ENCODE peak calls at places on chromosomes 2 and 18, in ten cellular contexts. One of them, this sample, is unnamed.
A peak's percentile ranks its signal among the peaks of the same experiment; 100 is the strongest.

GRCh38 chr2:182866095-182866460 is 359 bp downstream of the FRZB start:
- DNase-seq in colonic mucosa: no peak
- DNase-seq in Calu3: no peak
- DNase-seq in HFFc6: no peak
- DNase-seq in endothelial cell of umbilical vein: no peak
- DNase-seq in cardiac fibroblast: no peak
- DNase-seq in thoracic aorta: no peak
- DNase-seq in heart left ventricle: no peak
- DNase-seq in GM06990: no peak
- DNase-seq in GM10248: peak; percentile 7
- DNase-seq in this sample: peak; percentile 30

GRCh38 chr2:95530734-95531133 is 46.2 kb upstream of the TRIM43B start:
- DNase-seq in colonic mucosa: no peak
- DNase-seq in Calu3: no peak
- DNase-seq in HFFc6: peak; percentile 66
- DNase-seq in endothelial cell of umbilical vein: peak; percentile 3
- DNase-seq in cardiac fibroblast: peak; percentile 25
- DNase-seq in thoracic aorta: no peak
- DNase-seq in heart left ventricle: no peak
- DNase-seq in GM06990: peak; percentile 48
- DNase-seq in GM10248: peak; percentile 60
- DNase-seq in this sample: no peak

GRCh38 chr2:112623913-112624777 is 21.6 kb upstream of the SLC20A1 start:
- DNase-seq in colonic mucosa: peak; percentile 80
- DNase-seq in Calu3: peak; percentile 79
- DNase-seq in HFFc6: peak; percentile 84
- DNase-seq in endothelial cell of umbilical vein: peak; percentile 65
- DNase-seq in cardiac fibroblast: peak; percentile 72
- DNase-seq in thoracic aorta: no peak
- DNase-seq in heart left ventricle: no peak
- DNase-seq in GM06990: no peak
- DNase-seq in GM10248: peak; percentile 62
- DNase-seq in this sample: no peak

GRCh38 chr2:38045811-38046210 is 30.1 kb downstream of the CYP1B1 start:
- DNase-seq in colonic mucosa: no peak
- DNase-seq in Calu3: no peak
- DNase-seq in HFFc6: no peak
- DNase-seq in endothelial cell of umbilical vein: no peak
- DNase-seq in cardiac fibroblast: no peak
- DNase-seq in thoracic aorta: no peak
- DNase-seq in heart left ventricle: no peak
- DNase-seq in GM06990: no peak
- DNase-seq in GM10248: no peak
- DNase-seq in this sample: no peak

GRCh38 chr2:233289590-233290424 is 17.8 kb upstream of the SAG start:
- DNase-seq in colonic mucosa: no peak
- DNase-seq in Calu3: no peak
- DNase-seq in HFFc6: no peak
- DNase-seq in endothelial cell of umbilical vein: no peak
- DNase-seq in cardiac fibroblast: no peak
- DNase-seq in thoracic aorta: no peak
- DNase-seq in heart left ventricle: no peak
- DNase-seq in GM06990: no peak
- DNase-seq in GM10248: no peak
- DNase-seq in this sample: no peak

GRCh38 chr2:136127356-136127755 is 9.4 kb upstream of the CXCR4 start:
- DNase-seq in colonic mucosa: no peak
- DNase-seq in Calu3: no peak
- DNase-seq in HFFc6: no peak
- DNase-seq in endothelial cell of umbilical vein: no peak
- DNase-seq in cardiac fibroblast: no peak
- DNase-seq in thoracic aorta: no peak
- DNase-seq in heart left ventricle: no peak
- DNase-seq in GM06990: no peak
- DNase-seq in GM10248: no peak
- DNase-seq in this sample: no peak

GRCh38 chr2:237280235-237280634 is 133.7 kb downstream of the COL6A3 start:
- DNase-seq in colonic mucosa: no peak
- DNase-seq in Calu3: no peak
- DNase-seq in HFFc6: peak; percentile 94
- DNase-seq in endothelial cell of umbilical vein: no peak
- DNase-seq in cardiac fibroblast: peak; percentile 96
- DNase-seq in thoracic aorta: no peak
- DNase-seq in heart left ventricle: no peak
- DNase-seq in GM06990: no peak
- DNase-seq in GM10248: no peak
- DNase-seq in this sample: no peak

GRCh38 chr2:160516547-160517365 is 23.1 kb upstream of the RBMS1 start:
- DNase-seq in colonic mucosa: no peak
- DNase-seq in Calu3: no peak
- DNase-seq in HFFc6: peak; percentile 26
- DNase-seq in endothelial cell of umbilical vein: no peak
- DNase-seq in cardiac fibroblast: peak; percentile 29
- DNase-seq in thoracic aorta: no peak
- DNase-seq in heart left ventricle: no peak
- DNase-seq in GM06990: no peak
- DNase-seq in GM10248: no peak
- DNase-seq in this sample: no peak

DNA sequence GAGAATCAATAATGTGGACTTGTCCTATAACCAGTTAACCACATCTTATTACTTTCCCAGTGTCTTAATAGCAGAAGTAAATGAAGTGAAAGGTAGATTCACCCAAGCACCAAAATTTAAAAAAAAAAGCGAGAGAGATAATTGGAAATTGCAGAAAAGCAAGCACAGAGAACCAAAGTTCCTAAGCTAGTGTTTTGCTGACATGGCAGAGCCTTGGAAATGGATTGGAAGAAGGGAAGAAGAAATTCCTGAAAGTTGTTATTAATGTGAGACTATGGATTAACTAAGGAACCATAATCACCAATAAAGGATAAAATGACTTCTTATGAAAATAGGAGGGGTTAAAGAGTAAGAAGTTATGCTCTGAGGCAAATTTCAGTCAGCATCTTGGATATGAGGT is 384.4 kb downstream of the GALNT13 start:
- DNase-seq in colonic mucosa: no peak
- DNase-seq in Calu3: no peak
- DNase-seq in HFFc6: no peak
- DNase-seq in endothelial cell of umbilical vein: no peak
- DNase-seq in cardiac fibroblast: no peak
- DNase-seq in thoracic aorta: no peak
- DNase-seq in heart left ventricle: no peak
- DNase-seq in GM06990: no peak
- DNase-seq in GM10248: no peak
- DNase-seq in this sample: no peak
- TF ChIP-seq CTCF in colonic mucosa: no peak
- TF ChIP-seq CTCF in Calu3: no peak
- TF ChIP-seq CTCF in HFFc6: no peak
- TF ChIP-seq CTCF in endothelial cell of umbilical vein: no peak
- TF ChIP-seq CTCF in cardiac fibroblast: no peak
- TF ChIP-seq CTCF in thoracic aorta: no peak
- TF ChIP-seq CTCF in heart left ventricle: no peak
- TF ChIP-seq CTCF in GM06990: no peak
- TF ChIP-seq CTCF in GM10248: no peak
- TF ChIP-seq CTCF in this sample: no peak

DNA sequence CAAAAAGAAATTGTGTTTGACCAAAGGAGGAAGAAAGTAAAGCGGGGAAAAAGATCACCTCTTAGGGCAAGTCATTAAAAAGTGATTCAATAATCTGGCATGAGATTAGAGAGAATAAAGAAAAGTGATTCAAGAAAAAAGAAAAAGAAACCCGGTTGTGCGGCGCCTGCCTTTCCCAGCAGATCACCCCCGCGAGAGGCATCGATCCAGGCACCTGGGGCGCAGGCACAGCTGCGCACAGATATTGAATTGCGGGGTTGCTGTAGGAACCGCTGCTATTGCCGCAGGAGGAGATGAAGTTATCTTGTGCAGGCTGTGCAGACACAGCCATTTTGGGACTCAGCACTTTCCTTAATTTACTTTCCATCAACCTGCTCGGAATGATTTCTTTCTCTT is 71.2 kb downstream of the PLB1 start:
- DNase-seq in colonic mucosa: no peak
- DNase-seq in Calu3: peak; percentile 36
- DNase-seq in HFFc6: no peak
- DNase-seq in endothelial cell of umbilical vein: no peak
- DNase-seq in cardiac fibroblast: no peak
- DNase-seq in thoracic aorta: no peak
- DNase-seq in heart left ventricle: no peak
- DNase-seq in GM06990: no peak
- DNase-seq in GM10248: peak; percentile 43
- DNase-seq in this sample: no peak
- TF ChIP-seq CTCF in colonic mucosa: peak; percentile 38
- TF ChIP-seq CTCF in Calu3: no peak
- TF ChIP-seq CTCF in HFFc6: no peak
- TF ChIP-seq CTCF in endothelial cell of umbilical vein: no peak
- TF ChIP-seq CTCF in cardiac fibroblast: no peak
- TF ChIP-seq CTCF in thoracic aorta: no peak
- TF ChIP-seq CTCF in heart left ventricle: peak; percentile 45
- TF ChIP-seq CTCF in GM06990: no peak
- TF ChIP-seq CTCF in GM10248: no peak
- TF ChIP-seq CTCF in this sample: peak; percentile 52

GRCh38 chr2:35067420-35067819 is 1288.2 kb upstream of the CRIM1 start:
- DNase-seq in colonic mucosa: no peak
- DNase-seq in Calu3: no peak
- DNase-seq in HFFc6: no peak
- DNase-seq in endothelial cell of umbilical vein: no peak
- DNase-seq in cardiac fibroblast: no peak
- DNase-seq in thoracic aorta: no peak
- DNase-seq in heart left ventricle: no peak
- DNase-seq in GM06990: no peak
- DNase-seq in GM10248: no peak
- DNase-seq in this sample: no peak
- TF ChIP-seq CTCF in colonic mucosa: no peak
- TF ChIP-seq CTCF in Calu3: no peak
- TF ChIP-seq CTCF in HFFc6: no peak
- TF ChIP-seq CTCF in endothelial cell of umbilical vein: no peak
- TF ChIP-seq CTCF in cardiac fibroblast: no peak
- TF ChIP-seq CTCF in thoracic aorta: no peak
- TF ChIP-seq CTCF in heart left ventricle: no peak
- TF ChIP-seq CTCF in GM06990: no peak
- TF ChIP-seq CTCF in GM10248: no peak
- TF ChIP-seq CTCF in this sample: no peak

DNA sequence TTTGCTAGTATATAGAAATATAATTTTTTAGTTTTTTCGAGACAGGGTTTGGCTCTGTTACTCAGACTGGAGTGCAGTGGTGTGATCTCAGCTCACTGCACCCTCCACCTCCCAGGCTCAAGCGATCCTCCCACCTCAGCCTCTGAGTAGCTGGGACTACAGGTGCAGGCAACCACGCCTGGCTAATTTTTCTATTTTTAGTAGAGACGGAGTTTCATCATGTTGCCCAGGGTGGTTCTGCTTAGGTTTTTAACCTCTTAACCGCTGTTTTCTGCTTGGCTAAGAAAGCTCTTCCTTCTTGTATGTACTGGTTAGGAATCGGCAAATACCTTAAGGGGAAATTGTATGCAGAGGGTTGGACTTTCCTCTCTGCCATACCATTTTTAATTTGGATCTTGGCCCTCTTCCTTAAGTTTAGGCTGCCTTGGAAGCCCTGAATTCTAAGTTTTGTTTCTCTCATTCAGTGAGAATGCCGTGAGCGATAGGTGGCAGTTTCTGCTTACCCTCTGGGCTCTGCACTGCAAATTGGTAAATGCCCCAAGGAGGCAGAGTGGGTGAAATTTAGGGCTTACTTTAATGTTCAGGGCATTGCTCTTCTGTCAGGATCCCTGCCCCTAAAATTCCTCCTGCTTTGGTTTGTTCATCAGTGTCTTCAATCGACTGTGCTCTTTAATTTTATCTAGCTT is 32.3 kb downstream of the EML6 start:
- DNase-seq in colonic mucosa: no peak
- DNase-seq in Calu3: no peak
- DNase-seq in HFFc6: no peak
- DNase-seq in endothelial cell of umbilical vein: no peak
- DNase-seq in cardiac fibroblast: no peak
- DNase-seq in thoracic aorta: no peak
- DNase-seq in heart left ventricle: no peak
- DNase-seq in GM06990: peak; percentile 48
- DNase-seq in GM10248: peak; percentile 12
- DNase-seq in this sample: no peak
- TF ChIP-seq CTCF in colonic mucosa: no peak
- TF ChIP-seq CTCF in Calu3: no peak
- TF ChIP-seq CTCF in HFFc6: no peak
- TF ChIP-seq CTCF in endothelial cell of umbilical vein: no peak
- TF ChIP-seq CTCF in cardiac fibroblast: no peak
- TF ChIP-seq CTCF in thoracic aorta: no peak
- TF ChIP-seq CTCF in heart left ventricle: no peak
- TF ChIP-seq CTCF in GM06990: peak; percentile 33
- TF ChIP-seq CTCF in GM10248: peak; percentile 44
- TF ChIP-seq CTCF in this sample: no peak

DNA sequence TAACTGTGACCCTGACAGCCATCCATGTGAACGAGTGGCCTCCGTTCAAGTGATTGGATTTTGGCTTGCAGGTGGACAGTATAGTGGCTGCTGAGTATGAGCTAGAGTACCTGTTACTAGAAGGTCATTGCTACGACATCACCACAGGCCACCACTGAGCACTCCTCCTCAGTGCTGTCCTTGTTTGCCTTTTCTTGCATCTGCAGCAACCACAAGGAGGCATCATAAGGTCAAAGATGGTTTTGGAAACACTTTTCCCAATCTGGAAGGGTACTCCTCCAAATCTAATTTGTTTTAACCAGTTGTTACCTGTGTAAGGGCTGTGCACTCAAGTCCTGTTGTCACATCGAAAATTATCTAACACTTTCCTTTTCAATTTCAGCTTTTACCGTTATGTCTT is 81.2 kb downstream of the UGGT1 start:
- DNase-seq in colonic mucosa: no peak
- DNase-seq in Calu3: peak; percentile 3
- DNase-seq in HFFc6: no peak
- DNase-seq in endothelial cell of umbilical vein: no peak
- DNase-seq in cardiac fibroblast: peak; percentile 29
- DNase-seq in thoracic aorta: no peak
- DNase-seq in heart left ventricle: no peak
- DNase-seq in GM06990: no peak
- DNase-seq in GM10248: no peak
- DNase-seq in this sample: no peak
- TF ChIP-seq CTCF in colonic mucosa: no peak
- TF ChIP-seq CTCF in Calu3: no peak
- TF ChIP-seq CTCF in HFFc6: peak; percentile 61
- TF ChIP-seq CTCF in endothelial cell of umbilical vein: peak; percentile 9
- TF ChIP-seq CTCF in cardiac fibroblast: peak; percentile 25
- TF ChIP-seq CTCF in thoracic aorta: peak; percentile 8
- TF ChIP-seq CTCF in heart left ventricle: peak; percentile 35
- TF ChIP-seq CTCF in GM06990: no peak
- TF ChIP-seq CTCF in GM10248: no peak
- TF ChIP-seq CTCF in this sample: peak; percentile 58

DNA sequence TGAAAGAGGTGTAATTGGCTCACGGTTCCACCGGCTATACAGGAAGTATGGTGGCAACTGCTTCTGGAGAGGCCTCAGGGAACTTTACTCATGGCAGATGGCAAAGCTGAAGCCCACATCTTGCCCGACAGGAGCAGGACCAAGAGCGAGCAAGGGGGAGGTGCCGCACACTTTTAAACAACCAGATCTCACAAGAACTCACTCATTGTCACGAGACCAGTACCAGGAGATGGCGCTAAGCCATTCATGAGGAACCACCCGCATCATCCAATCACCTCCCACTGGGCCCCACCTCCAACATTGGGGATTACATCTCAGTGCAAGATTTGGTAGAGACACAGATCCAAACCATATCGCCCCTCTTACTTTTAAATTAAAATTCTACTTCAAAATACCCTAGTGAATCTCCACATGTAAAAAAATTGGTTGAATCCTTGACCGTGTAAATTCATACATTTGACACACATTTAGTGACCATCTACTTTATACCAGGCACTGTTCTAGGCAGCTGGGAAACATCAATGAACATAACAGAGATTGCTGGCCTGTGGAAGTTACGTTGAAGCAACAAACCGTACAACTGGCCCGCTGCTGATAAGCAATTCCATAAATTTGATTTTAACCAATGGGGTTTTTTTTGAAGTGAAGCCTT is 87.6 kb downstream of the ALPK2 start:
- DNase-seq in colonic mucosa: no peak
- DNase-seq in Calu3: peak; percentile 49
- DNase-seq in HFFc6: peak; percentile 11
- DNase-seq in endothelial cell of umbilical vein: no peak
- DNase-seq in cardiac fibroblast: peak; percentile 22
- DNase-seq in thoracic aorta: no peak
- DNase-seq in heart left ventricle: no peak
- DNase-seq in GM06990: no peak
- DNase-seq in GM10248: no peak
- DNase-seq in this sample: no peak
- TF ChIP-seq CTCF in colonic mucosa: no peak
- TF ChIP-seq CTCF in Calu3: no peak
- TF ChIP-seq CTCF in HFFc6: peak; percentile 67
- TF ChIP-seq CTCF in endothelial cell of umbilical vein: peak; percentile 10
- TF ChIP-seq CTCF in cardiac fibroblast: peak; percentile 7
- TF ChIP-seq CTCF in thoracic aorta: no peak
- TF ChIP-seq CTCF in heart left ventricle: peak; percentile 26
- TF ChIP-seq CTCF in GM06990: peak; percentile 53
- TF ChIP-seq CTCF in GM10248: no peak
- TF ChIP-seq CTCF in this sample: peak; percentile 19